ENCODE peak calls at places on chromosomes 3 and 15, in seven cellular contexts. C is kidney; D is H1; Y is tibial nerve; U is CD8-positive, alpha-beta T cell; H is neuronal stem cell; K is SJCRH30. G is an unnamed sample. For H3K4me1, the result is how much of the 10 kb centered on the place peaks cover.

GRCh38 chr3:172253200-172253599 is 195.1 kb downstream of the GHSR start:
- DNase-seq in U (no peak), C (no peak), H (no peak), K (no peak), D (no peak), Y (no peak), G (peak)

GRCh38 chr3:184338538-184338945 is 1.1 kb downstream of the FAM131A start:
- DNase-seq in K (no peak), D (peak), C (peak), Y (peak), H (peak), U (no peak), G (peak)

GRCh38 chr3:47910777-47911440 is 105.3 kb downstream of the MAP4 start:
- DNase-seq in H (no peak), C (no peak), K (peak), Y (no peak), D (peak), U (no peak), G (peak)

GRCh38 chr3:183584246-183584913 is 28.9 kb upstream of the KLHL6 start:
- DNase-seq in K (peak), U (no peak), C (peak), Y (peak), D (no peak), H (no peak), G (peak)

GRCh38 chr3:189186093-189186492 is 14.3 kb downstream of the TPRG1 start:
- DNase-seq in Y (peak), U (no peak), K (no peak), H (no peak), C (no peak), D (no peak), G (peak)

GRCh38 chr15:60301024-60301423 is 96.8 kb downstream of the ANXA2 start:
- DNase-seq in K (peak), C (no peak), Y (no peak), U (no peak), D (no peak), H (no peak), G (no peak)

GRCh38 chr15:78368115-78368514 is 28.0 kb downstream of the CRABP1 start:
- DNase-seq in K (no peak), H (no peak), U (no peak), D (no peak), C (no peak), Y (no peak), G (no peak)

GRCh38 chr3:39414421-39414907 is 7.9 kb downstream of the RPSA start:
- DNase-seq in C (no peak), K (peak), H (no peak), U (no peak), D (no peak), Y (no peak), G (peak)

GRCh38 chr15:79296583-79296982 is 14.1 kb downstream of the ANKRD34C start:
- DNase-seq in Y (no peak), K (peak), U (no peak), C (no peak), H (no peak), D (no peak), G (no peak)

GRCh38 chr3:127822836-127823589 is 698 bp upstream of the MGLL start:
- DNase-seq in H (peak), K (peak), U (peak), D (no peak), Y (peak), C (peak), G (peak)

GRCh38 chr3:70631716-70632307 is 319.4 kb upstream of the MDFIC2 start:
- DNase-seq in K (no peak), U (no peak), H (no peak), D (peak), C (no peak), Y (no peak), G (no peak)

GRCh38 chr3:197499427-197499826 is 56.3 kb downstream of the BDH1 start:
- DNase-seq in D (no peak), H (no peak), K (peak), U (no peak), C (no peak), Y (no peak), G (peak)

GRCh38 chr3:43995929-43996378 is 245.7 kb upstream of the TOPAZ1 start:
- DNase-seq in K (no peak), Y (no peak), C (no peak), H (no peak), U (no peak), D (no peak), G (no peak)

GRCh38 chr15:54618120-54618519 is 578.6 kb downstream of the RSL24D1 start:
- DNase-seq in Y (no peak), D (no peak), H (no peak), C (no peak), U (no peak), K (peak), G (no peak)

GRCh38 chr3:189300345-189300744 is 128.6 kb downstream of the TPRG1 start:
- DNase-seq in U (no peak), D (no peak), K (no peak), C (no peak), H (no peak), Y (no peak), G (no peak)

DNA sequence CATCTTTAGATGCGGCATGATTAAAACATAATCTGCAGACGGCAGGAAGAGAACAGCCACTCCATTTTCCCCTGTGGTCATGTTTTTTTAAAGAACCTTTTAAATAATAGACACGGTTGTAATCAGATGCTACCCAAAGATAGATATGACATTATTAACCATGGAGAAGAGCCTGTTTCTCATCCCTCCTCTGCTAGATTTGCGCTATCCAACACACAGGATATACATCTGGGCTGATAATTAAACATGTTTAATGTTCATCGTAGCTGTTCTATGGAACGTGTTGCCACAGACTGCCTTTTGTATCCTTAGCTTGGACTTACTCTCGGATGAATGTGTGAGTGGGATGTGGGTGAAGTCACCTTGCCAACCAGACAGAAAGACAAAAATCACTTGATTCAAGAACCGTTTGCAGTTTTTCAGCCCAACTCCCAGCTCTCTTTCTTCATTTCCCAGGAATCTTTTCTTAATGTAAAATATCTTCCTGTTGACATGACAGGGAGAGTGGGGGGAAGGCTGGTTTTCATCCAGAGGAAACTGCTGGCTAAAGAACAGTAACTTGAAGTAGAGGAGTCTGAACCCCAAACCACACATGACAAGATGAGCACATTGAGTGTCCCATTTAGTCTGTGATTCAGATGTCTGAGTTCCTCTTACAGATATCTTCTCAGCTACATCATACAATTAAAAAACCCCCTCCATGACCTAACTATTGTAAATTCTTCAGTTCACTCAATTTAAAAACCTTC is 118.6 kb upstream of the PRICKLE2 start:
- DNase-seq in U (no peak), C (no peak), D (no peak), K (no peak), Y (no peak), H (no peak), G (no peak)
- H3K4me1 ChIP-seq in U (under half), C (under half), D (under half), K (under half), Y (under half), H (under half), G (under half)

GRCh38 chr3:8503461-8503860 is 1.8 kb downstream of the LMCD1 start:
- DNase-seq in D (no peak), Y (no peak), U (no peak), K (peak), H (no peak), C (no peak), G (no peak)
- H3K4me1 ChIP-seq in D (under half), Y (under half), U (under half), K (half or more), H (under half), C (under half), G (under half)

GRCh38 chr3:87062685-87063084 is 71.7 kb upstream of the VGLL3 start:
- DNase-seq in D (no peak), C (no peak), Y (no peak), H (no peak), U (no peak), K (no peak), G (no peak)
- H3K4me1 ChIP-seq in D (under half), C (under half), Y (under half), H (under half), U (under half), K (under half), G (under half)

DNA sequence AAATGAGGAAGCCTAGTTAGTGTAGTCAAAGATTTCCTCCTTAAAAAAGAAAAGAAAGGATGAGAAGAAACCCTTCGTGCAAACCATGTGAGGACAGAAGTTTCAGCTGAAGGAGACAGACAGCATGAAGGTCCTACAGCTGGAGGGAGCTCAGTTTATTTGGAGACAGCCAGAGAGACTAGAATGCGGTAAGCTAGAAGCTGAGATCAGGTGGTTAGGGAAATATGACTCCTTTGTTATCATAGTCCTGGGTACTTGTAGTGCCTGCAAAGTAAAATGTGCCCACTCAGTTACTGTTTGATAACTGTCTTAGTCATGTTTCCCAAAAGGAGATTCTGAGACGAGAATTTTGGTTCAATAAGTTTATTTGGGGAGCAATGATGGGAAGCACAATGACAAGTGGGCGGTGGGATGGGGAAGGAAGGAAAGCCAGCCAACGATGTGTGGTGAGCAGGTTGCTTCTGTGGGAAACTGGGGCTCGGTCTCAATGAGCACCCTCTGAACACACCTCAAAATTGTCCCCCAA is 178.8 kb upstream of the SNTN start:
- DNase-seq in D (no peak), C (no peak), K (no peak), Y (no peak), H (no peak), U (no peak), G (no peak)
- H3K4me1 ChIP-seq in D (under half), C (under half), K (under half), Y (under half), H (under half), U (under half), G (under half)

GRCh38 chr3:112778298-112779008 is 68.2 kb downstream of the CD200R1L start:
- DNase-seq in H (no peak), K (no peak), U (no peak), D (no peak), C (no peak), Y (no peak), G (peak)

GRCh38 chr3:112774293-112774926 is 72.3 kb downstream of the CD200R1L start:
- DNase-seq in H (no peak), Y (no peak), C (no peak), D (no peak), K (no peak), U (no peak), G (peak)

GRCh38 chr3:112776000-112776399 is 70.7 kb downstream of the CD200R1L start:
- DNase-seq in H (no peak), K (no peak), U (no peak), C (no peak), Y (peak), D (no peak), G (no peak)

GRCh38 chr3:112775011-112775742 is 71.5 kb downstream of the CD200R1L start:
- DNase-seq in Y (no peak), H (no peak), U (no peak), C (no peak), D (no peak), K (no peak), G (peak)

DNA sequence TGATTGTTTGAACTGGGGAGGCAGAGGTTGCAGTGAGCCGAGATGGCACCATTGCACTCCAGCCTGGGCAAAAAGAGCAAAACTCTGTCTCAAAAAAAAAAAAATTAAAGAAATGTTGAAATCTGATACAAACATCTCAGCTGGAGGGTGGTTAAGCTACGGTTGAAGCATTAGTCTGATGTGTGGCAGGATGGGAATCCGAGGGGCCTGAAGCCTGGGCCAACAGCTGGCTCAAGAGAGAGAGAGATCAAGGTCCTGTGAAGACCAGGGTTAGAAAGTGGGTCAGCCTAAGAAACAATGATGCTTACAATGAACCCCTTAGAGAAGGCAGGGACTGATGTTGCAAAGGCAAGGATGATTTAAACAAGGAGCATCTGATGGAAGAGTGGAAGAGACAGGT is 69.8 kb downstream of the CD200R1L start:
- DNase-seq in H (no peak), D (no peak), U (no peak), C (no peak), Y (no peak), K (peak), G (no peak)
- H3K4me1 ChIP-seq in H (under half), D (under half), U (under half), C (under half), Y (under half), K (under half), G (half or more)

GRCh38 chr15:68053701-68053996 is 466 bp upstream of the PIAS1 start:
- DNase-seq in U (no peak), H (no peak), K (no peak), C (no peak), Y (no peak), D (no peak), G (no peak)

GRCh38 chr15:68053997-68054657 is at the start of gene PIAS1:
- DNase-seq in D (peak), H (peak), K (peak), C (peak), U (peak), Y (peak), G (peak)

GRCh38 chr15:68054658-68055223 is 626 bp downstream of the PIAS1 start:
- DNase-seq in C (peak), H (peak), D (peak), Y (peak), U (no peak), K (peak), G (peak)

GRCh38 chr15:68056097-68056865 is 2.2 kb downstream of the PIAS1 start:
- DNase-seq in Y (no peak), H (no peak), K (peak), D (no peak), U (no peak), C (no peak), G (peak)

GRCh38 chr15:68055224-68055705 is 1.1 kb downstream of the PIAS1 start:
- DNase-seq in C (no peak), Y (peak), H (no peak), K (peak), D (no peak), U (peak), G (peak)
- H3K4me1 ChIP-seq in C (under half), Y (under half), H (under half), K (under half), D (under half), U (under half), G (under half)

DNA sequence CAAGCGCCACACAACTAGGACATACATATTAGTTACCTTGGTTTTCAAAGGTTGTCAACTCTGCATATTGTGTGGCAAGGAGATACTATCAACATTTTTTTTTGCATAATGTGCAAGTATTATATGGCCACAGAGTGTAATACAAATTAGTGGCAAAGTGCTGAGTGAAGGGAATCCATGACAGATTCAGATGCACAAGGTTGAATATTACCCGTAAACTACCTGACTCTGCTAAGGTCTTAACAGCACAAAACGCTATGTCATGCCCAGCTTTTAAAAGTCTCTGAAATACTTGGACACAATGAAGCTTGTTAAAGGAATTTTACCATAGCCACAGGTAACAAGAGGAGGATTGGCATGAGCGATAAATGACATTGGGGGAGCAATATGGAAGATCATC is 79.0 kb downstream of the SATB1 start:
- DNase-seq in U (no peak), D (no peak), K (no peak), C (no peak), Y (no peak), H (no peak), G (no peak)
- H3K4me1 ChIP-seq in U (under half), D (under half), K (under half), C (under half), Y (under half), H (under half), G (under half)

GRCh38 chr15:73630796-73631471 is 2.3 kb downstream of the NPTN start:
- DNase-seq in U (no peak), D (no peak), K (no peak), C (no peak), Y (no peak), H (no peak), G (no peak)

GRCh38 chr15:73633111-73633990 is at the start of gene NPTN:
- DNase-seq in H (peak), K (peak), U (peak), C (peak), D (peak), Y (peak), G (peak)

GRCh38 chr15:73632670-73633058 is 525 bp downstream of the NPTN start:
- DNase-seq in H (peak), C (no peak), U (peak), Y (no peak), D (no peak), K (peak), G (no peak)

GRCh38 chr15:73633991-73634495 is 854 bp upstream of the NPTN start:
- DNase-seq in K (peak), Y (no peak), U (no peak), H (no peak), D (no peak), C (no peak), G (peak)

DNA sequence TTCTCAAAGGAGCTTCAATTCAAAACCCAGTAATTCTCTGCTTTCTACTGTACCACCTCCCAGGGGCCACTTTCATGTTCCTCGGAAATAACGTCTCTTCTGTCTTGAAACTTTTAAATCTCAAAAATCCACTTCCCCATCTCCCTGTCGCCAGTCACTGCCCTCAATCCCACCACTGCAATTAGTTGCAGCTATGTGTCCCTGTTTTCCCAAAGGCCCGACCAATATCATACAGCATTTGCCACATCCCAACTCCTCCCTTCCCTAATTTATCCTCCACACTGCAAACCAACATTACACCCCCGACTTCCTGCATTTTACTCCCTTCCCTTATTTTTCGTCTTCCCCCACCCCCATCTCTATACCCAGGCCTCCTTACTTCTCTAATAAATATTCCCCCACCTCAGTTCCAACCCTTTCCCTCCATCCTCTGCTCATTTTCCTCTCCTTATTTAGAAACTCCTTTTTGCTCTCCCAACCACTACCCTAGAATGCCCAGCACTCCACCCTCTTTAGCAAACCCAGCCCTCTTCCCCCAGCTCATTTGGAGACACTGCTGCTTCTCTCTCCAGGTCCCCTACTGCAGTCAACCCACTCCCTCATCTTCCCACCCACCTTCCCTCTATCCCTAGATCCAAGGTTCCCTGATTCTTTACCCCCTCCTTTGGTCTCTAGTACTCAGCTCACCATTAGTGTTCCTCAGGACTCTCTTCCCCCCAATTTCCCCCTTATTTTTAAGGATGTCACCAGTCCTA is 1.1 kb downstream of the NPTN start:
- DNase-seq in Y (peak), H (no peak), C (no peak), D (no peak), K (peak), U (no peak), G (peak)
- H3K4me1 ChIP-seq in Y (under half), H (under half), C (under half), D (under half), K (under half), U (under half), G (under half)